ENCODE peak calls at places on chromosomes 4 and X, in six cellular contexts. E, T, V, D, O and H are unnamed samples.

GRCh38 chrX:132615396-132616131 is 126.7 kb upstream of the MBNL3 start:
- DNase-seq in E (peak; percentile 58), T (no peak), V (peak; percentile 9), D (no peak), O (peak; percentile 29), H (peak; percentile 37)

GRCh38 chr4:130210871-130211270 is 1114.9 kb downstream of the C4orf33 start:
- DNase-seq in E (peak; percentile 65), T (no peak), V (no peak), D (no peak), O (peak; percentile 2), H (no peak)

GRCh38 chrX:149472620-149473019 is 32.5 kb downstream of the IDS start:
- DNase-seq in E (no peak), T (no peak), V (no peak), D (no peak), O (no peak), H (peak; percentile 4)

GRCh38 chrX:76454456-76454927 is 27.0 kb downstream of the MAGEE1 start:
- DNase-seq in E (peak; percentile 15), T (no peak), V (no peak), D (no peak), O (peak; percentile 0), H (peak; percentile 3)

GRCh38 chr4:126973201-126973600 is 659.6 kb upstream of the INTU start:
- DNase-seq in E (peak; percentile 24), T (no peak), V (no peak), D (no peak), O (no peak), H (no peak)

GRCh38 chr4:3294401-3295241 is 1.8 kb downstream of the RGS12 start:
- DNase-seq in E (no peak), T (no peak), V (no peak), D (no peak), O (no peak), H (no peak)

GRCh38 chr4:78870056-78870455 is 69.2 kb downstream of the PAQR3 start:
- DNase-seq in E (no peak), T (no peak), V (no peak), D (no peak), O (no peak), H (no peak)

GRCh38 chrX:135477576-135477975 is 42.9 kb upstream of the INTS6L start:
- DNase-seq in E (peak; percentile 87), T (no peak), V (peak; percentile 81), D (peak; percentile 57), O (peak; percentile 29), H (peak; percentile 28)

GRCh38 chrX:2540426-2540942 is 39.7 kb upstream of the DHRSX start:
- DNase-seq in E (peak; percentile 33), T (no peak), V (no peak), D (no peak), O (no peak), H (peak; percentile 66)

GRCh38 chr4:154711522-154711921 is 32.3 kb upstream of the LRAT start:
- DNase-seq in E (no peak), T (no peak), V (no peak), D (no peak), O (no peak), H (no peak)

GRCh38 chr4:20512053-20512810 is 188.0 kb upstream of the PACRGL start:
- DNase-seq in E (peak; percentile 32), T (no peak), V (peak; percentile 20), D (no peak), O (no peak), H (no peak)

GRCh38 chr4:108342325-108342986 is 173.7 kb upstream of the LEF1 start:
- DNase-seq in E (no peak), T (no peak), V (no peak), D (no peak), O (no peak), H (no peak)

GRCh38 chr4:5812506-5813229 is 80.2 kb downstream of the CRMP1 start:
- DNase-seq in E (peak; percentile 84), T (no peak), V (peak; percentile 52), D (no peak), O (peak; percentile 62), H (peak; percentile 66)

GRCh38 chr4:67764183-67764582 is 10.0 kb upstream of the GNRHR start:
- DNase-seq in E (no peak), T (no peak), V (no peak), D (no peak), O (no peak), H (no peak)

GRCh38 chr4:99868126-99868596 is 26.1 kb downstream of the LAMTOR3 start:
- DNase-seq in E (peak; percentile 14), T (no peak), V (no peak), D (no peak), O (no peak), H (no peak)

GRCh38 chr4:175263537-175263936 is 345.4 kb downstream of the ADAM29 start:
- DNase-seq in E (no peak), T (no peak), V (no peak), D (no peak), O (no peak), H (no peak)

GRCh38 chr4:4308800-4309441 is 18.9 kb downstream of the ZBTB49 start:
- DNase-seq in E (no peak), T (no peak), V (no peak), D (no peak), O (no peak), H (no peak)

GRCh38 chr4:148226341-148226740 is 215.9 kb downstream of the NR3C2 start:
- DNase-seq in E (no peak), T (no peak), V (no peak), D (no peak), O (no peak), H (no peak)

GRCh38 chr4:52718123-52718522 is 33.1 kb downstream of the ERVMER34-1 start:
- DNase-seq in E (peak; percentile 14), T (no peak), V (no peak), D (no peak), O (no peak), H (no peak)

GRCh38 chrX:135632353-135632752 is 81.1 kb upstream of the CT45A1 start:
- DNase-seq in E (no peak), T (no peak), V (no peak), D (no peak), O (no peak), H (no peak)

GRCh38 chr4:159220353-159220752 is 117.5 kb downstream of the RAPGEF2 start:
- DNase-seq in E (peak; percentile 18), T (no peak), V (no peak), D (no peak), O (no peak), H (no peak)

GRCh38 chr4:142331646-142332045 is 514.5 kb downstream of the INPP4B start:
- DNase-seq in E (peak; percentile 30), T (no peak), V (no peak), D (no peak), O (no peak), H (no peak)

GRCh38 chr4:7892212-7893019 is 47.2 kb downstream of the AFAP1 start:
- DNase-seq in E (peak; percentile 86), T (no peak), V (no peak), D (no peak), O (no peak), H (no peak)

GRCh38 chr4:130165381-130165780 is 1069.4 kb downstream of the C4orf33 start:
- DNase-seq in E (no peak), T (no peak), V (no peak), D (no peak), O (no peak), H (no peak)

GRCh38 chr4:153507679-153508073 is 41.5 kb downstream of the TMEM131L start:
- DNase-seq in E (no peak), T (no peak), V (no peak), D (no peak), O (no peak), H (no peak)

GRCh38 chrX:104668550-104668949 is 102.6 kb downstream of the IL1RAPL2 start:
- DNase-seq in E (peak; percentile 6), T (no peak), V (peak; percentile 3), D (no peak), O (no peak), H (peak; percentile 44)

GRCh38 chr4:112127048-112127637 is 18.1 kb upstream of the FAM241A start:
- DNase-seq in E (no peak), T (no peak), V (no peak), D (no peak), O (no peak), H (no peak)
- H3K4me3 ChIP-seq in E (no peak overlapping the region), T (no peak overlapping the region), V (no peak overlapping the region), D (no peak overlapping the region), O (no peak overlapping the region), H (no peak overlapping the region)

DNA sequence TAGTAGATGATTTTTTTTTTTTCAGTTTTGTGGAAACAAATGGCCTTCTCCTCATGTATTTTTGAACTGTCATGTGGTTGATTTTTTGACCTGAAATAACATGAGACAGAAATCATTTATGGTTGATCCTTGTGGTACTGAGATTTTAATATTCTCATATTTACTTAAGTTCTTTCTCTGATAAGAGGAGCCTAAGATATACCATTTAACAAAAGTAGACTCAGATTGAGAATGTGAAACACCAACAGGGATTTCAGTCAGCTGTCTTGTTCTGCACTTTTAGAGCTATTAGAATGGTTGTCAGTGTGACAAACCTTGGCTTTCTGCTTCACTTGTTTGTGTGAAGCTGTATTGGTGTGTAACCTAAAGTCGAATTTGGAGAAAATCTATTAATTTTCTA is 575.7 kb downstream of the SPOCK3 start:
- DNase-seq in E (no peak), T (no peak), V (no peak), D (no peak), O (no peak), H (no peak)
- H3K9me3 ChIP-seq in E (no peaks in the 10 kb centered on the region), T (no peaks in the 10 kb centered on the region), V (no peaks in the 10 kb centered on the region), D (no peaks in the 10 kb centered on the region), O (no peaks in the 10 kb centered on the region), H (no peaks in the 10 kb centered on the region)

DNA sequence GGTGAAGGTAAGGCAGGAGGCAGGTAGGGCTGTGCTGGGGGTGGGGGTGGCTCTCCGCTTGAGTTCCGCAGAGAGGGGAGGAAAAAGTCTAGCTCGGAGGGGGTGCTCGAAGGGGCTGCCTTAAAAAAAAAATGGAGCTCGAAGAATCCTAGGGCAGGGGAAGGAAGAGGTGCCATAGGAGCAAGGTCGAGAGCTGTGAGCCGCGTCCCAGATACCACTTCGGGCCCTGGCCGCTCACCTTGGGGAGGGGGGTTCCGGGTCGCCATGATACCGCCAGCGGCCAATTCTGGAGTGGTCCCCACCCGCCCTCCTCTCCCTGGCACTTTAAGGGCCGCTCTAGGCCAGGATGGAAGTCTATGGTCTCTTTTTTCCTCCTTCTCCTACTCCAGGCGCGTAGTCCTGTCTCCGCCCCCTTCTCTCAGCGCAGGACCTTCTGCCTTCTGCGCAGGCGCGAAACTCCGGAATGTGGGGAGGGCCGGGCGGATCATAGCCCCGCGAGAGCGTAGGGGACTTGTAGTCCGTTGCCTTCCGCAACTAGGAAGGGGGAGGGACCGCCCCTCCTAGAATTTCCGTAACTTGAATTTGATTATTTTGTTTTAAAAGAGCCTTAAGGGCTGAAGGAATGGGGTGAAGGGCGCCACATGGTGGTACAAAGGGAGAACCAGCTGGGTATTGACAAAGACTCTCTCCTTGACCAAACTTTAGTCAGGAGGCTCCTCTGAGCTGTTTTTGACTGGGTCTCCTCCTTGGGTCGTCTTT is at the start of gene FUNDC1:
- DNase-seq in E (peak; percentile 96), T (peak; percentile 67), V (peak; percentile 93), D (peak; percentile 96), O (peak; percentile 83), H (peak; percentile 92)
- H3K27ac ChIP-seq in E (peak within 1 kb of the TSS; percentile 74), T (peak within 1 kb of the TSS; percentile 88), V (peak within 1 kb of the TSS; percentile 74), D (peak within 1 kb of the TSS; percentile 86), O (peak within 1 kb of the TSS; percentile 23), H (peak within 1 kb of the TSS; percentile 13)

DNA sequence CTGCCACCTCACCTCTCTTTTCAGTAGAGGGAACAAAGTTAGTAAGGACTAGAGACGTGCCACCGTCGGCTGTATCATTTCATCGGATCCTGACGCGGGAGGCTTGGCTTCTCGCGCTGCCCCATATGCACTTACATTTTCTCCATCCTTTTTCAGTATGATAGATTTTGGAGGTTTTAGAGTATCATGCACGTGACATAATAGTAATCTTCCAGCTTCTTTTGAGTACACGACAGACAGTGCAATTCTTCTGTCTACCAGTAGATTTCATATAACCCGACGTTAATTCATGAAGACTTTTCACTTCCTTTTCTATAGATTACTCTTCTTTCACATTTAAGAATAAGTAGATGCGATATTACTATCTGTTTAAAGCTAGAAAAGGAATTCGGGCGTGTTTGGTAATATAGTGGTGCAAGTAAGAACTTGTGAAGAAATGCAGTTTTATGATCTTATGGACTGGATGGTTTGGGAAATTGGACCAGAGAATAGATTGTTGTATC is 995 bp downstream of the CDS1 start:
- DNase-seq in E (no peak), T (no peak), V (no peak), D (no peak), O (no peak), H (no peak)
- H3K4me3 ChIP-seq in E (peak overlapping the region; percentile 94), T (peak overlapping the region; percentile 92), V (peak overlapping the region; percentile 95), D (peak overlapping the region; percentile 70), O (peak overlapping the region; percentile 81), H (peak overlapping the region; percentile 93)